ENCODE peak calls at places on chromosomes 11 and 22, in four cellular contexts. One of them, this sample, is unnamed. For H3K4me1, the result is how much of the 10 kb centered on the place peaks cover.

GRCh38 chr11:10743354-10744035 is 7.6 kb upstream of the CTR9 start:
- DNase-seq in lower lobe of right lung: no peak
- DNase-seq in HAP-1: no peak
- DNase-seq in right lobe of liver: no peak
- DNase-seq in this sample: no peak

GRCh38 chr11:65793144-65793581 is 6.3 kb downstream of the OVOL1 start:
- DNase-seq in lower lobe of right lung: peak
- DNase-seq in HAP-1: no peak
- DNase-seq in right lobe of liver: peak
- DNase-seq in this sample: no peak

GRCh38 chr11:73252577-73253191 is 19.5 kb upstream of the P2RY6 start:
- DNase-seq in lower lobe of right lung: no peak
- DNase-seq in HAP-1: no peak
- DNase-seq in right lobe of liver: no peak
- DNase-seq in this sample: no peak

GRCh38 chr11:26743622-26744021 is 21.8 kb upstream of the SLC5A12 start:
- DNase-seq in lower lobe of right lung: no peak
- DNase-seq in HAP-1: no peak
- DNase-seq in right lobe of liver: no peak
- DNase-seq in this sample: no peak

GRCh38 chr11:19338375-19338774 is 97.6 kb upstream of the E2F8 start:
- DNase-seq in lower lobe of right lung: no peak
- DNase-seq in HAP-1: no peak
- DNase-seq in right lobe of liver: no peak
- DNase-seq in this sample: no peak

GRCh38 chr11:9982127-9982795 is 311.8 kb downstream of the SBF2 start:
- DNase-seq in lower lobe of right lung: no peak
- DNase-seq in HAP-1: no peak
- DNase-seq in right lobe of liver: no peak
- DNase-seq in this sample: no peak

GRCh38 chr22:17824452-17824851 is 50.2 kb upstream of the BID start:
- DNase-seq in lower lobe of right lung: no peak
- DNase-seq in HAP-1: no peak
- DNase-seq in right lobe of liver: no peak
- DNase-seq in this sample: no peak

GRCh38 chr11:19225123-19225522 is 15.6 kb downstream of the E2F8 start:
- DNase-seq in lower lobe of right lung: no peak
- DNase-seq in HAP-1: no peak
- DNase-seq in right lobe of liver: no peak
- DNase-seq in this sample: no peak

GRCh38 chr22:27241430-27242110 is 560.0 kb downstream of the MN1 start:
- DNase-seq in lower lobe of right lung: no peak
- DNase-seq in HAP-1: no peak
- DNase-seq in right lobe of liver: no peak
- DNase-seq in this sample: no peak

GRCh38 chr11:66324626-66325025 is 7.8 kb upstream of the CD248 start:
- DNase-seq in lower lobe of right lung: no peak
- DNase-seq in HAP-1: no peak
- DNase-seq in right lobe of liver: no peak
- DNase-seq in this sample: no peak

GRCh38 chr11:126007263-126007662 is 55.4 kb downstream of the CDON start:
- DNase-seq in lower lobe of right lung: no peak
- DNase-seq in HAP-1: no peak
- DNase-seq in right lobe of liver: no peak
- DNase-seq in this sample: peak

GRCh38 chr11:47923667-47924066 is 56.7 kb upstream of the PTPRJ start:
- DNase-seq in lower lobe of right lung: peak
- DNase-seq in HAP-1: no peak
- DNase-seq in right lobe of liver: no peak
- DNase-seq in this sample: peak

GRCh38 chr22:24510694-24511625 is 15.8 kb downstream of the UPB1 start:
- DNase-seq in lower lobe of right lung: no peak
- DNase-seq in HAP-1: no peak
- DNase-seq in right lobe of liver: peak
- DNase-seq in this sample: no peak

GRCh38 chr11:8698379-8698851 is 15.8 kb downstream of the RPL27A start:
- DNase-seq in lower lobe of right lung: no peak
- DNase-seq in HAP-1: peak
- DNase-seq in right lobe of liver: no peak
- DNase-seq in this sample: no peak

GRCh38 chr11:124602193-124602592 is 9.0 kb upstream of the PANX3 start:
- DNase-seq in lower lobe of right lung: no peak
- DNase-seq in HAP-1: no peak
- DNase-seq in right lobe of liver: no peak
- DNase-seq in this sample: no peak

GRCh38 chr11:70490723-70491558 is 92.6 kb downstream of the CTTN start:
- DNase-seq in lower lobe of right lung: peak
- DNase-seq in HAP-1: no peak
- DNase-seq in right lobe of liver: peak
- DNase-seq in this sample: no peak

GRCh38 chr11:123166095-123166559 is 28.9 kb downstream of the CLMP start:
- DNase-seq in lower lobe of right lung: peak
- DNase-seq in HAP-1: no peak
- DNase-seq in right lobe of liver: peak
- DNase-seq in this sample: no peak

GRCh38 chr11:2295971-2296912 is 5.5 kb downstream of the C11orf21 start:
- DNase-seq in lower lobe of right lung: no peak
- DNase-seq in HAP-1: no peak
- DNase-seq in right lobe of liver: peak
- DNase-seq in this sample: peak

GRCh38 chr11:115623021-115623451 is 118.8 kb upstream of the CADM1 start:
- DNase-seq in lower lobe of right lung: peak
- DNase-seq in HAP-1: no peak
- DNase-seq in right lobe of liver: no peak
- DNase-seq in this sample: peak

GRCh38 chr11:2651826-2652237 is 48.0 kb downstream of the KCNQ1OT1 start:
- DNase-seq in lower lobe of right lung: no peak
- DNase-seq in HAP-1: no peak
- DNase-seq in right lobe of liver: no peak
- DNase-seq in this sample: no peak

GRCh38 chr11:119975561-119976152 is 162.3 kb downstream of the TRIM29 start:
- DNase-seq in lower lobe of right lung: no peak
- DNase-seq in HAP-1: no peak
- DNase-seq in right lobe of liver: no peak
- DNase-seq in this sample: no peak

GRCh38 chr11:117220999-117221774 is 10.7 kb downstream of the PCSK7 start:
- DNase-seq in lower lobe of right lung: no peak
- DNase-seq in HAP-1: no peak
- DNase-seq in right lobe of liver: no peak
- DNase-seq in this sample: peak

GRCh38 chr11:64078905-64079304 is 43.2 kb downstream of the FLRT1 start:
- DNase-seq in lower lobe of right lung: no peak
- DNase-seq in HAP-1: no peak
- DNase-seq in right lobe of liver: no peak
- DNase-seq in this sample: no peak

GRCh38 chr11:114233755-114234154 is 62.4 kb upstream of the NNMT start:
- DNase-seq in lower lobe of right lung: no peak
- DNase-seq in HAP-1: no peak
- DNase-seq in right lobe of liver: no peak
- DNase-seq in this sample: no peak

DNA sequence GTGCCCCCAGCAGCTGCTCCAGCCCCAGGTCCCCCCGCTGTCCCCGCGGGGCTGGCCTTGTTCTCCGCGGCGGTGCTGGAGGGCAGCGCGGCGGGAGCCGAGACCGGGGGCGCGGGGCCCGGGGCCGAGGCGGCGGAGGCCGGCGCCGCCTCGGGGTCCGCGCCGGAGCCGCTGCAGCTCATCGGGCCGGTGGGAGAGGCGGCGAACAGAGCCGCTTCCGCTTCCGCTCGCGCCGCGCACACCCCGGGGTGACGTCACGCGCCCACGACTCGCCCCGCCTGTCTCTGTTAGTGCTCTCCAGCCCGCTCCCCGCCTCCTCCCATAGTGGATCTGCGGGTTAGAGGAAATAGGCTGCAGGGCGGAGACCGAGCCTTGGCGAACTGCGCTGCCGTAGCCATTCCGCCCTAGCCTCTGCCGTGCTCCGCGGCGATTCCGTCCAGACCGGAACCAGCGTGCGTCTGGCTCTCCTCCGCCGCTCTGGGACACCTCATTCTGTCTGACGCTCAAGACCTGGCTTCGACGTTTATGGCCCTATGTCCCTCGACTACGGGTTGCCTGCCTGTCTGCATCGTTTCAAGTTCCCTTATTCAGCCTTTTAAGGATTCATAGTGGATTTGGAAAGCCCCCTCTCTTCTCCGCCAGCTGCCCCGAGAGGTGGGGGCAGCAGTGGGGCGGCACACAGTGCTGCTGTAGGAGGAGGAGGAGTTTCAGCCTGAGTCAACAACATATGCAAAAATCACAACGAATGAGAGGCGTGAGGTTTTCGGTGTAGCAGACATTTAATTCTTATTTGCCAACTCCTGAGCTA is at the start of gene TAF10:
- DNase-seq in lower lobe of right lung: peak
- DNase-seq in HAP-1: peak
- DNase-seq in right lobe of liver: peak
- DNase-seq in this sample: peak
- H3K4me1 ChIP-seq in lower lobe of right lung: under half
- H3K4me1 ChIP-seq in HAP-1: under half
- H3K4me1 ChIP-seq in right lobe of liver: under half
- H3K4me1 ChIP-seq in this sample: under half

DNA sequence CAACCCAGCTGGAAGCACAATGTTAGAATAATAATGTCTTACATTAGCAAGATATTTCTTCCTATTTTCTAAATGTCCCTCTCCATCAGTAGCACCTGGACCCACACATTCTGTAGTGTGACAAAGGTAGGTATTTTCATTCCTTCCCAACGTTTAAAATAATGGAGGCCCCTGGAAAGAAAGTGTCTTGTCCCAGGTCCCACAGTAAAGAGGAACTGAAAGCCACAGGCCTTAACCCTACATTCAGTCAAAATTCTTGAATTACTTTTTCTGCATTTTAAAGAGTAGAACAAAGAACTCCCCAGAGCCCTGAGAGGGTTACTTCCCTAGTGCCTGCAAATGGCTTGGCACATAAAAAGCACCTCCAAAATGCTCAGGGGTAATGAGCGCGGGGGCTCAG is 26.3 kb downstream of the OPCML start:
- DNase-seq in lower lobe of right lung: no peak
- DNase-seq in HAP-1: no peak
- DNase-seq in right lobe of liver: no peak
- DNase-seq in this sample: no peak
- H3K4me1 ChIP-seq in lower lobe of right lung: under half
- H3K4me1 ChIP-seq in HAP-1: under half
- H3K4me1 ChIP-seq in right lobe of liver: under half
- H3K4me1 ChIP-seq in this sample: under half

DNA sequence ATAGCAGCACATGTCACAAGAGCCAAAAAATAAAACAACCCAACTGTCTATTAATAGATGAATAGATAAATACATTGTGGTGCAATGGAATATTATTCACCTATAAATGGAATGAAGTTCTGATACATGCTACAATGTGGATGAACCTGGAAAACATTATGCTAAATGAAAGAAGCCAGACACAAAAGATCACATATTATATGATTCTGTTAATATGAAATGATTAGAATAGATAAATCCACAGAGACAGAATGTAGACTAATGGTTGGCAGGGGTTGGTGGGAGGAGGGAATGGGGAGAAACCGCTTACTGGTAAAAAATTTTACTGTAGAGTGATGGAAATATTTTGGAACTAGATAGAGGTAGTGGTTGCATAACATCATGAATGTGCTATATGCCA is 32.9 kb upstream of the RRM1 start:
- DNase-seq in lower lobe of right lung: no peak
- DNase-seq in HAP-1: no peak
- DNase-seq in right lobe of liver: no peak
- DNase-seq in this sample: no peak
- H3K4me1 ChIP-seq in lower lobe of right lung: under half
- H3K4me1 ChIP-seq in HAP-1: under half
- H3K4me1 ChIP-seq in right lobe of liver: under half
- H3K4me1 ChIP-seq in this sample: under half

GRCh38 chr11:67629386-67630229 is at the start of gene NUDT8:
- DNase-seq in lower lobe of right lung: peak
- DNase-seq in HAP-1: peak
- DNase-seq in right lobe of liver: peak
- DNase-seq in this sample: peak

GRCh38 chr11:67627788-67628624 is 1.7 kb downstream of the NUDT8 start:
- DNase-seq in lower lobe of right lung: peak
- DNase-seq in HAP-1: no peak
- DNase-seq in right lobe of liver: peak
- DNase-seq in this sample: no peak

GRCh38 chr11:67627394-67627787 is 2.3 kb downstream of the NUDT8 start:
- DNase-seq in lower lobe of right lung: no peak
- DNase-seq in HAP-1: no peak
- DNase-seq in right lobe of liver: peak
- DNase-seq in this sample: no peak

GRCh38 chr11:67630230-67630942 is 649 bp upstream of the NUDT8 start:
- DNase-seq in lower lobe of right lung: peak
- DNase-seq in HAP-1: peak
- DNase-seq in right lobe of liver: peak
- DNase-seq in this sample: peak

GRCh38 chr11:67628710-67629385 is 889 bp downstream of the NUDT8 start:
- DNase-seq in lower lobe of right lung: peak
- DNase-seq in HAP-1: no peak
- DNase-seq in right lobe of liver: peak
- DNase-seq in this sample: no peak
- H3K4me1 ChIP-seq in lower lobe of right lung: under half
- H3K4me1 ChIP-seq in HAP-1: under half
- H3K4me1 ChIP-seq in right lobe of liver: under half
- H3K4me1 ChIP-seq in this sample: under half